ENCODE peak calls at places on chromosomes 12 and 14, in five cellular contexts. E, O, Y, W and S are unnamed samples.

GRCh38 chr12:46452061-46452615 is 79.6 kb upstream of the SLC38A2 start:
- DNase-seq in Y (no peak), E (no peak), O (no peak), W (peak), S (no peak)

GRCh38 chr12:71694099-71694820 is 8.4 kb downstream of the TMEM19 start:
- DNase-seq in E (no peak), O (no peak), W (peak), Y (no peak), S (no peak)

GRCh38 chr14:100586520-100587247 is 533 bp downstream of the BEGAIN start:
- DNase-seq in W (peak), E (peak), O (no peak), Y (peak), S (no peak)

GRCh38 chr14:68598621-68599447 is 194.0 kb downstream of the ZFP36L1 start:
- DNase-seq in E (no peak), O (peak), W (peak), Y (no peak), S (peak)

GRCh38 chr12:120830052-120830940 is 73.9 kb downstream of the SPPL3 start:
- DNase-seq in O (no peak), E (no peak), Y (no peak), W (no peak), S (no peak)

GRCh38 chr12:83823386-83824045 is 1089.1 kb downstream of the SLC6A15 start:
- DNase-seq in O (peak), E (peak), Y (peak), W (peak), S (no peak)

GRCh38 chr14:87725318-87725717 is 267.7 kb downstream of the GALC start:
- DNase-seq in Y (no peak), E (no peak), W (no peak), O (no peak), S (no peak)

GRCh38 chr14:26595922-26596721 is 1.7 kb downstream of the NOVA1 start:
- DNase-seq in W (peak), Y (no peak), O (no peak), E (no peak), S (no peak)